ENCODE peak calls at places on chromosomes 2 and 18, in six cellular contexts. T, R, F, B, L and K are unnamed samples.

GRCh38 chr2:236665572-236666118 is 96.0 kb downstream of the ACKR3 start:
- DNase-seq in T (peak; percentile 61), R (no peak), F (no peak), B (no peak), L (no peak), K (peak; percentile 55)

GRCh38 chr2:38959938-38960608 is 70.4 kb downstream of the ARHGEF33 start:
- DNase-seq in T (no peak), R (no peak), F (peak; percentile 88), B (peak; percentile 73), L (peak; percentile 87), K (no peak)

GRCh38 chr18:79682896-79683625 is 3.5 kb downstream of the CTDP1 start:
- DNase-seq in T (no peak), R (no peak), F (no peak), B (no peak), L (no peak), K (no peak)

GRCh38 chr2:163200726-163201125 is 362.2 kb upstream of the KCNH7 start:
- DNase-seq in T (no peak), R (no peak), F (no peak), B (no peak), L (peak; percentile 5), K (no peak)

GRCh38 chr2:240640939-240641338 is 15.7 kb downstream of the GPR35 start:
- DNase-seq in T (peak; percentile 10), R (no peak), F (no peak), B (no peak), L (peak; percentile 74), K (no peak)

GRCh38 chr2:101253713-101254085 is 1.0 kb downstream of the CNOT11 start:
- DNase-seq in T (no peak), R (no peak), F (no peak), B (no peak), L (no peak), K (no peak)

GRCh38 chr2:228541794-228542193 is 360.3 kb upstream of the SPHKAP start:
- DNase-seq in T (peak; percentile 77), R (no peak), F (no peak), B (peak; percentile 16), L (no peak), K (peak; percentile 90)

GRCh38 chr18:48844271-48844670 is 106.5 kb downstream of the SMAD7 start:
- DNase-seq in T (peak; percentile 19), R (no peak), F (no peak), B (no peak), L (no peak), K (no peak)

GRCh38 chr2:188306271-188306670 is 14.6 kb downstream of the GULP1 start:
- DNase-seq in T (no peak), R (no peak), F (no peak), B (no peak), L (no peak), K (no peak)

GRCh38 chr2:197158591-197159550 is 151.7 kb downstream of the ANKRD44 start:
- DNase-seq in T (peak; percentile 73), R (no peak), F (no peak), B (peak; percentile 37), L (no peak), K (no peak)

GRCh38 chr2:12964904-12965539 is 248.3 kb downstream of the TRIB2 start:
- DNase-seq in T (no peak), R (no peak), F (no peak), B (no peak), L (no peak), K (no peak)

GRCh38 chr2:120871016-120871635 is 135.5 kb downstream of the GLI2 start:
- DNase-seq in T (no peak), R (no peak), F (no peak), B (no peak), L (no peak), K (no peak)

GRCh38 chr2:85770369-85770768 is 16.6 kb downstream of the ATOH8 start:
- DNase-seq in T (no peak), R (no peak), F (no peak), B (no peak), L (no peak), K (no peak)

GRCh38 chr2:133641497-133641896 is 73.2 kb upstream of the NCKAP5 start:
- DNase-seq in T (peak; percentile 90), R (no peak), F (no peak), B (no peak), L (no peak), K (peak; percentile 51)

GRCh38 chr2:3483227-3483985 is 35.9 kb downstream of the ADI1 start:
- DNase-seq in T (no peak), R (no peak), F (no peak), B (no peak), L (peak; percentile 93), K (no peak)

GRCh38 chr2:101400516-101401315 is 13.4 kb upstream of the CREG2 start:
- DNase-seq in T (no peak), R (no peak), F (no peak), B (no peak), L (no peak), K (no peak)

GRCh38 chr2:62014102-62014501 is 108.6 kb downstream of the COMMD1 start:
- DNase-seq in T (peak; percentile 30), R (peak; percentile 72), F (peak; percentile 78), B (peak; percentile 55), L (peak; percentile 47), K (no peak)

GRCh38 chr2:186424265-186424664 is 61.8 kb upstream of the ZC3H15 start:
- DNase-seq in T (no peak), R (no peak), F (no peak), B (no peak), L (no peak), K (no peak)

GRCh38 chr2:62254424-62255266 is 58.7 kb downstream of the B3GNT2 start:
- DNase-seq in T (peak; percentile 13), R (no peak), F (no peak), B (no peak), L (no peak), K (no peak)

GRCh38 chr2:96116424-96116878 is at the start of gene ADRA2B:
- DNase-seq in T (no peak), R (no peak), F (no peak), B (no peak), L (no peak), K (no peak)

GRCh38 chr2:29075894-29076700 is 1.8 kb upstream of the PCARE start:
- DNase-seq in T (peak; percentile 83), R (peak; percentile 43), F (no peak), B (peak; percentile 35), L (no peak), K (no peak)

GRCh38 chr2:150716186-150716585 is 228.7 kb upstream of the RND3 start:
- DNase-seq in T (no peak), R (no peak), F (no peak), B (no peak), L (peak; percentile 7), K (no peak)

GRCh38 chr2:145692971-145693478 is 1173.1 kb upstream of the ZEB2 start:
- DNase-seq in T (peak; percentile 53), R (no peak), F (no peak), B (peak; percentile 84), L (peak; percentile 34), K (peak; percentile 82)

GRCh38 chr2:238548902-238549462 is 122.3 kb downstream of the ASB1 start:
- DNase-seq in T (no peak), R (no peak), F (no peak), B (no peak), L (no peak), K (no peak)

GRCh38 chr2:144942516-144943256 is 422.8 kb upstream of the ZEB2 start:
- DNase-seq in T (peak; percentile 53), R (no peak), F (no peak), B (peak; percentile 77), L (peak; percentile 37), K (peak; percentile 61)

GRCh38 chr2:96143848-96144480 is 1.3 kb downstream of the DUSP2 start:
- DNase-seq in T (no peak), R (peak; percentile 45), F (peak; percentile 53), B (no peak), L (no peak), K (no peak)

GRCh38 chr18:57931038-57931437 is 113.0 kb upstream of the NEDD4L start:
- DNase-seq in T (no peak), R (no peak), F (no peak), B (no peak), L (no peak), K (peak; percentile 26)

GRCh38 chr2:11069566-11070185 is 85.6 kb upstream of the SLC66A3 start:
- DNase-seq in T (no peak), R (no peak), F (no peak), B (no peak), L (no peak), K (no peak)

GRCh38 chr2:230696670-230697069 is 16.0 kb upstream of the CAB39 start:
- DNase-seq in T (no peak), R (no peak), F (no peak), B (no peak), L (no peak), K (no peak)

GRCh38 chr2:191740016-191740419 is 62.1 kb downstream of the NABP1 start:
- DNase-seq in T (no peak), R (no peak), F (no peak), B (no peak), L (no peak), K (no peak)

GRCh38 chr2:74896232-74896631 is 62.2 kb upstream of the POLE4 start:
- DNase-seq in T (no peak), R (no peak), F (no peak), B (no peak), L (no peak), K (no peak)

GRCh38 chr18:58687871-58688308 is 16.6 kb downstream of the MALT1 start:
- DNase-seq in T (no peak), R (no peak), F (no peak), B (no peak), L (no peak), K (no peak)